ENCODE peak calls at places on chromosomes 5 and 9, in seven cellular contexts. One of them, this sample, is unnamed.

GRCh38 chr9:73038613-73039012 is 85.8 kb upstream of the ALDH1A1 start:
- DNase-seq in HEK293T: no peak
- DNase-seq in smooth muscle cell of the brain vasculature: no peak
- DNase-seq in mucosa of descending colon: peak
- DNase-seq in anterior cingulate cortex: peak
- DNase-seq in T-helper 2 cell: no peak
- DNase-seq in aorta: peak
- DNase-seq in this sample: peak

GRCh38 chr9:137111788-137112563 is 2.6 kb downstream of the DPP7 start:
- DNase-seq in T-helper 2 cell: no peak
- DNase-seq in smooth muscle cell of the brain vasculature: no peak
- DNase-seq in anterior cingulate cortex: no peak
- DNase-seq in mucosa of descending colon: no peak
- DNase-seq in HEK293T: no peak
- DNase-seq in aorta: no peak
- DNase-seq in this sample: no peak

GRCh38 chr5:98585661-98586310 is 187.7 kb upstream of the RGMB start:
- DNase-seq in smooth muscle cell of the brain vasculature: no peak
- DNase-seq in aorta: no peak
- DNase-seq in mucosa of descending colon: no peak
- DNase-seq in HEK293T: no peak
- DNase-seq in anterior cingulate cortex: no peak
- DNase-seq in T-helper 2 cell: no peak
- DNase-seq in this sample: no peak

GRCh38 chr9:133359420-133360175 is 3.2 kb downstream of the SURF2 start:
- DNase-seq in smooth muscle cell of the brain vasculature: no peak
- DNase-seq in HEK293T: peak
- DNase-seq in mucosa of descending colon: peak
- DNase-seq in anterior cingulate cortex: no peak
- DNase-seq in aorta: no peak
- DNase-seq in T-helper 2 cell: no peak
- DNase-seq in this sample: peak

GRCh38 chr5:16792278-16793275 is 143.5 kb downstream of the MYO10 start:
- DNase-seq in smooth muscle cell of the brain vasculature: no peak
- DNase-seq in mucosa of descending colon: no peak
- DNase-seq in T-helper 2 cell: no peak
- DNase-seq in anterior cingulate cortex: no peak
- DNase-seq in aorta: no peak
- DNase-seq in HEK293T: no peak
- DNase-seq in this sample: no peak

GRCh38 chr9:130763585-130764200 is 70.1 kb downstream of the EXOSC2 start:
- DNase-seq in T-helper 2 cell: no peak
- DNase-seq in anterior cingulate cortex: no peak
- DNase-seq in HEK293T: no peak
- DNase-seq in smooth muscle cell of the brain vasculature: no peak
- DNase-seq in aorta: no peak
- DNase-seq in mucosa of descending colon: no peak
- DNase-seq in this sample: no peak

GRCh38 chr5:132976852-132977251 is 13.4 kb upstream of the AFF4 start:
- DNase-seq in anterior cingulate cortex: no peak
- DNase-seq in mucosa of descending colon: no peak
- DNase-seq in T-helper 2 cell: no peak
- DNase-seq in smooth muscle cell of the brain vasculature: no peak
- DNase-seq in HEK293T: no peak
- DNase-seq in aorta: no peak
- DNase-seq in this sample: no peak

GRCh38 chr5:177366528-177367322 is 9.0 kb downstream of the RGS14 start:
- DNase-seq in mucosa of descending colon: peak
- DNase-seq in anterior cingulate cortex: no peak
- DNase-seq in HEK293T: peak
- DNase-seq in smooth muscle cell of the brain vasculature: peak
- DNase-seq in aorta: peak
- DNase-seq in T-helper 2 cell: no peak
- DNase-seq in this sample: peak

GRCh38 chr5:180026320-180026719 is 45.2 kb downstream of the RNF130 start:
- DNase-seq in anterior cingulate cortex: no peak
- DNase-seq in smooth muscle cell of the brain vasculature: no peak
- DNase-seq in aorta: no peak
- DNase-seq in HEK293T: no peak
- DNase-seq in T-helper 2 cell: no peak
- DNase-seq in mucosa of descending colon: no peak
- DNase-seq in this sample: peak

GRCh38 chr9:97895695-97896332 is 26.5 kb downstream of the TRMO start:
- DNase-seq in HEK293T: peak
- DNase-seq in aorta: no peak
- DNase-seq in anterior cingulate cortex: no peak
- DNase-seq in T-helper 2 cell: no peak
- DNase-seq in mucosa of descending colon: no peak
- DNase-seq in smooth muscle cell of the brain vasculature: no peak
- DNase-seq in this sample: peak

GRCh38 chr5:69136296-69136695 is 30.7 kb upstream of the CCNB1 start:
- DNase-seq in mucosa of descending colon: no peak
- DNase-seq in aorta: no peak
- DNase-seq in smooth muscle cell of the brain vasculature: no peak
- DNase-seq in HEK293T: no peak
- DNase-seq in T-helper 2 cell: no peak
- DNase-seq in anterior cingulate cortex: no peak
- DNase-seq in this sample: no peak

GRCh38 chr9:113857875-113858274 is 18.2 kb upstream of the ZNF618 start:
- DNase-seq in T-helper 2 cell: no peak
- DNase-seq in aorta: no peak
- DNase-seq in mucosa of descending colon: no peak
- DNase-seq in smooth muscle cell of the brain vasculature: no peak
- DNase-seq in anterior cingulate cortex: no peak
- DNase-seq in HEK293T: no peak
- DNase-seq in this sample: no peak

GRCh38 chr9:33472171-33472920 is 1.4 kb downstream of the NOL6 start:
- DNase-seq in smooth muscle cell of the brain vasculature: no peak
- DNase-seq in aorta: peak
- DNase-seq in HEK293T: no peak
- DNase-seq in T-helper 2 cell: no peak
- DNase-seq in anterior cingulate cortex: no peak
- DNase-seq in mucosa of descending colon: no peak
- DNase-seq in this sample: no peak

GRCh38 chr9:98778711-98779530 is 17.4 kb downstream of the ANKS6 start:
- DNase-seq in smooth muscle cell of the brain vasculature: no peak
- DNase-seq in HEK293T: no peak
- DNase-seq in anterior cingulate cortex: no peak
- DNase-seq in mucosa of descending colon: no peak
- DNase-seq in T-helper 2 cell: no peak
- DNase-seq in aorta: no peak
- DNase-seq in this sample: no peak

GRCh38 chr9:97908736-97909135 is 13.6 kb downstream of the TRMO start:
- DNase-seq in aorta: no peak
- DNase-seq in HEK293T: no peak
- DNase-seq in anterior cingulate cortex: no peak
- DNase-seq in T-helper 2 cell: no peak
- DNase-seq in mucosa of descending colon: no peak
- DNase-seq in smooth muscle cell of the brain vasculature: no peak
- DNase-seq in this sample: no peak

GRCh38 chr9:22238809-22239684 is 207.6 kb upstream of the DMRTA1 start:
- DNase-seq in smooth muscle cell of the brain vasculature: no peak
- DNase-seq in mucosa of descending colon: no peak
- DNase-seq in anterior cingulate cortex: no peak
- DNase-seq in aorta: no peak
- DNase-seq in HEK293T: peak
- DNase-seq in T-helper 2 cell: no peak
- DNase-seq in this sample: peak

GRCh38 chr5:96857924-96858323 is 18.4 kb upstream of the ERAP2 start:
- DNase-seq in smooth muscle cell of the brain vasculature: no peak
- DNase-seq in T-helper 2 cell: no peak
- DNase-seq in aorta: no peak
- DNase-seq in mucosa of descending colon: no peak
- DNase-seq in anterior cingulate cortex: no peak
- DNase-seq in HEK293T: no peak
- DNase-seq in this sample: no peak

GRCh38 chr9:83027153-83027867 is 35.6 kb downstream of the RASEF start:
- DNase-seq in aorta: no peak
- DNase-seq in T-helper 2 cell: no peak
- DNase-seq in anterior cingulate cortex: no peak
- DNase-seq in mucosa of descending colon: no peak
- DNase-seq in HEK293T: no peak
- DNase-seq in smooth muscle cell of the brain vasculature: no peak
- DNase-seq in this sample: peak

GRCh38 chr5:117454716-117455212 is 880.1 kb upstream of the SEMA6A start:
- DNase-seq in HEK293T: peak
- DNase-seq in smooth muscle cell of the brain vasculature: no peak
- DNase-seq in T-helper 2 cell: no peak
- DNase-seq in anterior cingulate cortex: no peak
- DNase-seq in mucosa of descending colon: peak
- DNase-seq in aorta: peak
- DNase-seq in this sample: peak

GRCh38 chr5:102295534-102296228 is 403 bp downstream of the SLCO4C1 start:
- DNase-seq in HEK293T: peak
- DNase-seq in T-helper 2 cell: no peak
- DNase-seq in mucosa of descending colon: peak
- DNase-seq in anterior cingulate cortex: no peak
- DNase-seq in aorta: peak
- DNase-seq in smooth muscle cell of the brain vasculature: no peak
- DNase-seq in this sample: no peak

GRCh38 chr5:7078901-7079300 is 317.0 kb upstream of the ADCY2 start:
- DNase-seq in anterior cingulate cortex: no peak
- DNase-seq in HEK293T: no peak
- DNase-seq in smooth muscle cell of the brain vasculature: no peak
- DNase-seq in T-helper 2 cell: no peak
- DNase-seq in aorta: no peak
- DNase-seq in mucosa of descending colon: no peak
- DNase-seq in this sample: no peak

GRCh38 chr9:72443855-72444254 is 77.6 kb upstream of the TMC1 start:
- DNase-seq in mucosa of descending colon: no peak
- DNase-seq in smooth muscle cell of the brain vasculature: no peak
- DNase-seq in aorta: no peak
- DNase-seq in HEK293T: no peak
- DNase-seq in anterior cingulate cortex: no peak
- DNase-seq in T-helper 2 cell: no peak
- DNase-seq in this sample: no peak

GRCh38 chr9:88651682-88652633 is 117.0 kb downstream of the NXNL2 start:
- DNase-seq in anterior cingulate cortex: peak
- DNase-seq in T-helper 2 cell: no peak
- DNase-seq in smooth muscle cell of the brain vasculature: peak
- DNase-seq in aorta: peak
- DNase-seq in mucosa of descending colon: peak
- DNase-seq in HEK293T: no peak
- DNase-seq in this sample: no peak

GRCh38 chr9:127720031-127720864 is 4.4 kb downstream of the TTC16 start:
- DNase-seq in smooth muscle cell of the brain vasculature: no peak
- DNase-seq in HEK293T: no peak
- DNase-seq in aorta: no peak
- DNase-seq in anterior cingulate cortex: no peak
- DNase-seq in mucosa of descending colon: no peak
- DNase-seq in T-helper 2 cell: no peak
- DNase-seq in this sample: no peak

This sample was measured in SJCRH30.